ENCODE peak calls at places on chromosomes 16 and 17, in five cellular contexts. One of them, this sample, is unnamed.

GRCh38 chr16:12815361-12815760 is 11.7 kb upstream of the CPPED1 start:
- DNase-seq in A549: no peak
- DNase-seq in CD8-positive, alpha-beta T cell: no peak
- DNase-seq in cardiac muscle cell: no peak
- DNase-seq in GM06990: no peak
- DNase-seq in this sample: no peak

GRCh38 chr16:64153718-64154117 is 968.1 kb downstream of the CDH11 start:
- DNase-seq in A549: no peak
- DNase-seq in CD8-positive, alpha-beta T cell: no peak
- DNase-seq in cardiac muscle cell: no peak
- DNase-seq in GM06990: no peak
- DNase-seq in this sample: no peak

GRCh38 chr17:76561799-76562268 is 22.0 kb downstream of the PRCD start:
- DNase-seq in A549: no peak
- DNase-seq in CD8-positive, alpha-beta T cell: no peak
- DNase-seq in cardiac muscle cell: no peak
- DNase-seq in GM06990: no peak
- DNase-seq in this sample: peak

GRCh38 chr17:80945736-80946135 is 45.9 kb upstream of the CHMP6 start:
- DNase-seq in A549: no peak
- DNase-seq in CD8-positive, alpha-beta T cell: no peak
- DNase-seq in cardiac muscle cell: no peak
- DNase-seq in GM06990: peak
- DNase-seq in this sample: no peak

GRCh38 chr17:50641339-50641725 is 6.7 kb downstream of the ABCC3 start:
- DNase-seq in A549: no peak
- DNase-seq in CD8-positive, alpha-beta T cell: no peak
- DNase-seq in cardiac muscle cell: no peak
- DNase-seq in GM06990: no peak
- DNase-seq in this sample: no peak

GRCh38 chr17:48385303-48385702 is 44.7 kb downstream of the SKAP1 start:
- DNase-seq in A549: no peak
- DNase-seq in CD8-positive, alpha-beta T cell: no peak
- DNase-seq in cardiac muscle cell: no peak
- DNase-seq in GM06990: no peak
- DNase-seq in this sample: no peak

GRCh38 chr16:4513086-4513860 is 25.3 kb downstream of the CDIP1 start:
- DNase-seq in A549: no peak
- DNase-seq in CD8-positive, alpha-beta T cell: no peak
- DNase-seq in cardiac muscle cell: no peak
- DNase-seq in GM06990: no peak
- DNase-seq in this sample: no peak

GRCh38 chr17:83042522-83043158 is 36.8 kb upstream of the METRNL start:
- DNase-seq in A549: no peak
- DNase-seq in CD8-positive, alpha-beta T cell: no peak
- DNase-seq in cardiac muscle cell: no peak
- DNase-seq in GM06990: no peak
- DNase-seq in this sample: no peak

GRCh38 chr17:79811036-79811887 is 14.4 kb upstream of the CBX8 start:
- DNase-seq in A549: peak
- DNase-seq in CD8-positive, alpha-beta T cell: no peak
- DNase-seq in cardiac muscle cell: peak
- DNase-seq in GM06990: peak
- DNase-seq in this sample: no peak

GRCh38 chr16:54140788-54141136 is 145.8 kb downstream of the IRX3 start:
- DNase-seq in A549: no peak
- DNase-seq in CD8-positive, alpha-beta T cell: no peak
- DNase-seq in cardiac muscle cell: no peak
- DNase-seq in GM06990: no peak
- DNase-seq in this sample: no peak

GRCh38 chr16:23670137-23670776 is 8.4 kb upstream of the PLK1 start:
- DNase-seq in A549: no peak
- DNase-seq in CD8-positive, alpha-beta T cell: no peak
- DNase-seq in cardiac muscle cell: no peak
- DNase-seq in GM06990: peak
- DNase-seq in this sample: peak

GRCh38 chr16:63289834-63290460 is 1253.7 kb upstream of the CDH8 start:
- DNase-seq in A549: peak
- DNase-seq in CD8-positive, alpha-beta T cell: no peak
- DNase-seq in cardiac muscle cell: peak
- DNase-seq in GM06990: no peak
- DNase-seq in this sample: no peak

GRCh38 chr16:27867122-27868110 is 196.1 kb downstream of the GSG1L start:
- DNase-seq in A549: peak
- DNase-seq in CD8-positive, alpha-beta T cell: peak
- DNase-seq in cardiac muscle cell: peak
- DNase-seq in GM06990: peak
- DNase-seq in this sample: peak

GRCh38 chr16:57092786-57093301 is 461 bp downstream of the CPNE2 start:
- DNase-seq in A549: no peak
- DNase-seq in CD8-positive, alpha-beta T cell: peak
- DNase-seq in cardiac muscle cell: peak
- DNase-seq in GM06990: peak
- DNase-seq in this sample: no peak

GRCh38 chr17:12634789-12635414 is 30.8 kb upstream of the MYOCD start:
- DNase-seq in A549: no peak
- DNase-seq in CD8-positive, alpha-beta T cell: no peak
- DNase-seq in cardiac muscle cell: peak
- DNase-seq in GM06990: no peak
- DNase-seq in this sample: no peak

GRCh38 chr17:77376795-77377751 is 236.3 kb downstream of the SEC14L1 start:
- DNase-seq in A549: no peak
- DNase-seq in CD8-positive, alpha-beta T cell: no peak
- DNase-seq in cardiac muscle cell: no peak
- DNase-seq in GM06990: no peak
- DNase-seq in this sample: peak

DNA sequence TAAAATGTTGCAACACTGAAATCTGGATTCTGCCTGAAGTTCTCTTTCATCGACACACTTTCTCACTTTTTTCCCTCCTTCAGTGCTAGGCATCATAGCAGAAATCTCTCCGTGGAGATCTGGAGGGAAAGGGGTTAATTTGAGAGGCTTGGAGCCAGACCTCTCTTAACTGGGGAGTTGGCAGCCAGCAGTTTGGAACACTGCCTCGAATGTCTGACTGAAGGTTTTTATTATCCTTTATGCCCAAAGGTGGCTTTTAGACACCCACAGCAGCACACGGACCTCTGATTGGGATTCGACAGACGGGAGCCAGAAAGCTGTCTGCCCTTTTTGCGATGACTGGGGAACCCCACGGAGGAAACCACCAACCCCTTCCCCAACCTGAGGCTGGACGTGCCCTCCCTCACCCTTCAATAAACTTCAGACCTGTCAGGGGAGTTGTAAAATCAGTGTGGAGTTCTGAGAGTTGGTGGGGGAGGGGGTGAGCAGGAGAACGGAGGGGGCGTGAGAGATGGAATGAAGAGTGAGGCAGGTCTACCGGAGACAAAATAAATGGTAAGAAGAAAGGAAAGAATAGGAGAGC is 833.5 kb upstream of the SOX9 start:
- DNase-seq in A549: no peak
- DNase-seq in CD8-positive, alpha-beta T cell: no peak
- DNase-seq in cardiac muscle cell: no peak
- DNase-seq in GM06990: no peak
- DNase-seq in this sample: no peak
- H3K4me3 ChIP-seq in A549: no peak
- H3K4me3 ChIP-seq in CD8-positive, alpha-beta T cell: no peak
- H3K4me3 ChIP-seq in cardiac muscle cell: no peak
- H3K4me3 ChIP-seq in GM06990: no peak
- H3K4me3 ChIP-seq in this sample: no peak

GRCh38 chr17:39236383-39236927 is 10.7 kb upstream of the STAC2 start:
- DNase-seq in A549: no peak
- DNase-seq in CD8-positive, alpha-beta T cell: no peak
- DNase-seq in cardiac muscle cell: no peak
- DNase-seq in GM06990: no peak
- DNase-seq in this sample: no peak

GRCh38 chr17:39231587-39232551 is 6.1 kb upstream of the STAC2 start:
- DNase-seq in A549: peak
- DNase-seq in CD8-positive, alpha-beta T cell: peak
- DNase-seq in cardiac muscle cell: peak
- DNase-seq in GM06990: no peak
- DNase-seq in this sample: peak

GRCh38 chr17:39236981-39237441 is 11.3 kb upstream of the STAC2 start:
- DNase-seq in A549: no peak
- DNase-seq in CD8-positive, alpha-beta T cell: no peak
- DNase-seq in cardiac muscle cell: no peak
- DNase-seq in GM06990: no peak
- DNase-seq in this sample: no peak

GRCh38 chr17:39237586-39237985 is 11.8 kb upstream of the STAC2 start:
- DNase-seq in A549: no peak
- DNase-seq in CD8-positive, alpha-beta T cell: no peak
- DNase-seq in cardiac muscle cell: no peak
- DNase-seq in GM06990: no peak
- DNase-seq in this sample: no peak

GRCh38 chr17:39235555-39236221 is 9.9 kb upstream of the STAC2 start:
- DNase-seq in A549: peak
- DNase-seq in CD8-positive, alpha-beta T cell: no peak
- DNase-seq in cardiac muscle cell: peak
- DNase-seq in GM06990: peak
- DNase-seq in this sample: peak
- TF ChIP-seq CTCF in A549: peak
- TF ChIP-seq CTCF in CD8-positive, alpha-beta T cell: peak
- TF ChIP-seq CTCF in cardiac muscle cell: peak
- TF ChIP-seq CTCF in GM06990: peak
- TF ChIP-seq CTCF in this sample: peak

GRCh38 chr17:66432996-66433556 is 130.7 kb downstream of the PRKCA start:
- DNase-seq in A549: no peak
- DNase-seq in CD8-positive, alpha-beta T cell: no peak
- DNase-seq in cardiac muscle cell: no peak
- DNase-seq in GM06990: no peak
- DNase-seq in this sample: no peak

GRCh38 chr17:66437466-66438026 is 135.1 kb downstream of the PRKCA start:
- DNase-seq in A549: no peak
- DNase-seq in CD8-positive, alpha-beta T cell: no peak
- DNase-seq in cardiac muscle cell: no peak
- DNase-seq in GM06990: no peak
- DNase-seq in this sample: peak

GRCh38 chr17:66435182-66435581 is 132.8 kb downstream of the PRKCA start:
- DNase-seq in A549: no peak
- DNase-seq in CD8-positive, alpha-beta T cell: no peak
- DNase-seq in cardiac muscle cell: no peak
- DNase-seq in GM06990: no peak
- DNase-seq in this sample: no peak

GRCh38 chr17:66438101-66438500 is 135.7 kb downstream of the PRKCA start:
- DNase-seq in A549: no peak
- DNase-seq in CD8-positive, alpha-beta T cell: no peak
- DNase-seq in cardiac muscle cell: no peak
- DNase-seq in GM06990: no peak
- DNase-seq in this sample: no peak

DNA sequence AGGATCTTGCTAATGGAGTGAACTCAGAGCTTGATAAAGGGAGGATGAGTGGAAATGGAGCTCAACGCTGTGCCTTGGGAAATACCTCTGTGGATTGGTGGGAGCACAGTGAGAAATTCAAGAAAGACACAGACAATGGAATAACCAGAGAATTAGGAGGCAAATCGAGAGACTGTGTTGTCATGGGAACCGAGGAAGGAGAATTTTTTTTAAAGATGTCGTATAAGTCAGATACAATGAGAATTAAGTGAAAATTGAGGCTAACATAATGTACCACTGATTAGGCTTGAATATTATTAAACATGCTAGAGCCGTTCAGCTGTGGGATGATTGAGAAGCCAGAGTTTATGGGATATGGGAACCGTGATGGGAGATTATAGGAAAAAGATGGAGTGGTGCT is 134.2 kb downstream of the PRKCA start:
- DNase-seq in A549: no peak
- DNase-seq in CD8-positive, alpha-beta T cell: no peak
- DNase-seq in cardiac muscle cell: no peak
- DNase-seq in GM06990: no peak
- DNase-seq in this sample: no peak
- H3K4me3 ChIP-seq in A549: no peak
- H3K4me3 ChIP-seq in CD8-positive, alpha-beta T cell: no peak
- H3K4me3 ChIP-seq in cardiac muscle cell: no peak
- H3K4me3 ChIP-seq in GM06990: no peak
- H3K4me3 ChIP-seq in this sample: no peak

GRCh38 chr17:19716108-19717030 is at the start of gene SLC47A2:
- DNase-seq in A549: no peak
- DNase-seq in CD8-positive, alpha-beta T cell: no peak
- DNase-seq in cardiac muscle cell: no peak
- DNase-seq in GM06990: no peak
- DNase-seq in this sample: no peak

GRCh38 chr17:19713901-19714361 is 2.5 kb downstream of the SLC47A2 start:
- DNase-seq in A549: no peak
- DNase-seq in CD8-positive, alpha-beta T cell: no peak
- DNase-seq in cardiac muscle cell: no peak
- DNase-seq in GM06990: no peak
- DNase-seq in this sample: no peak

GRCh38 chr17:19712436-19713004 is 3.9 kb downstream of the SLC47A2 start:
- DNase-seq in A549: no peak
- DNase-seq in CD8-positive, alpha-beta T cell: no peak
- DNase-seq in cardiac muscle cell: no peak
- DNase-seq in GM06990: no peak
- DNase-seq in this sample: no peak

GRCh38 chr17:19714542-19715411 is 1.6 kb downstream of the SLC47A2 start:
- DNase-seq in A549: no peak
- DNase-seq in CD8-positive, alpha-beta T cell: no peak
- DNase-seq in cardiac muscle cell: no peak
- DNase-seq in GM06990: no peak
- DNase-seq in this sample: no peak

GRCh38 chr17:19713462-19713861 is 2.9 kb downstream of the SLC47A2 start:
- DNase-seq in A549: no peak
- DNase-seq in CD8-positive, alpha-beta T cell: no peak
- DNase-seq in cardiac muscle cell: no peak
- DNase-seq in GM06990: no peak
- DNase-seq in this sample: no peak
- TF ChIP-seq CTCF in A549: no peak
- TF ChIP-seq CTCF in CD8-positive, alpha-beta T cell: no peak
- TF ChIP-seq CTCF in cardiac muscle cell: no peak
- TF ChIP-seq CTCF in GM06990: no peak
- TF ChIP-seq CTCF in this sample: peak